ENCODE peak calls at places on chromosome 13, in ten cellular contexts. One of them, this sample, is unnamed.

GRCh38 chr13:51243832-51244231 is 21.6 kb downstream of the FAM124A start:
- DNase-seq in NB4: no peak
- DNase-seq in myocyte: no peak
- DNase-seq in AG09309: no peak
- DNase-seq in heart right ventricle: no peak
- DNase-seq in NCI-H2081 treated with DMSO at 0.1 percent for 48 hours: no peak
- DNase-seq in stimulated activated CD4-positive, alpha-beta T cell treated with anti-CD3 and anti-CD28 coated beads, Interleukin-15, amount 100 ng/mL, for 1 hour: no peak
- DNase-seq in NCI-H187: no peak
- DNase-seq in lower lobe of right lung: no peak
- DNase-seq in epithelial cell of esophagus: no peak
- DNase-seq in this sample: no peak

GRCh38 chr13:21898461-21898860 is 227.6 kb downstream of the FGF9 start:
- DNase-seq in NCI-H187: no peak
- DNase-seq in myocyte: no peak
- DNase-seq in epithelial cell of esophagus: no peak
- DNase-seq in NCI-H2081 treated with DMSO at 0.1 percent for 48 hours: no peak
- DNase-seq in heart right ventricle: no peak
- DNase-seq in NB4: no peak
- DNase-seq in AG09309: no peak
- DNase-seq in lower lobe of right lung: no peak
- DNase-seq in stimulated activated CD4-positive, alpha-beta T cell treated with anti-CD3 and anti-CD28 coated beads, Interleukin-15, amount 100 ng/mL, for 1 hour: no peak
- DNase-seq in this sample: no peak

GRCh38 chr13:24802074-24802473 is 38.1 kb downstream of the RNF17 start:
- DNase-seq in heart right ventricle: no peak
- DNase-seq in NCI-H187: no peak
- DNase-seq in lower lobe of right lung: no peak
- DNase-seq in stimulated activated CD4-positive, alpha-beta T cell treated with anti-CD3 and anti-CD28 coated beads, Interleukin-15, amount 100 ng/mL, for 1 hour: no peak
- DNase-seq in AG09309: no peak
- DNase-seq in NB4: peak
- DNase-seq in myocyte: peak
- DNase-seq in NCI-H2081 treated with DMSO at 0.1 percent for 48 hours: no peak
- DNase-seq in epithelial cell of esophagus: peak
- DNase-seq in this sample: no peak

GRCh38 chr13:96011291-96011875 is 41.8 kb downstream of the UGGT2 start:
- DNase-seq in lower lobe of right lung: no peak
- DNase-seq in epithelial cell of esophagus: no peak
- DNase-seq in NCI-H187: no peak
- DNase-seq in myocyte: no peak
- DNase-seq in heart right ventricle: no peak
- DNase-seq in AG09309: no peak
- DNase-seq in stimulated activated CD4-positive, alpha-beta T cell treated with anti-CD3 and anti-CD28 coated beads, Interleukin-15, amount 100 ng/mL, for 1 hour: no peak
- DNase-seq in NB4: no peak
- DNase-seq in NCI-H2081 treated with DMSO at 0.1 percent for 48 hours: no peak
- DNase-seq in this sample: no peak

GRCh38 chr13:76349700-76350099 is 536.5 kb downstream of the KCTD12 start:
- DNase-seq in NCI-H187: no peak
- DNase-seq in NB4: no peak
- DNase-seq in stimulated activated CD4-positive, alpha-beta T cell treated with anti-CD3 and anti-CD28 coated beads, Interleukin-15, amount 100 ng/mL, for 1 hour: no peak
- DNase-seq in epithelial cell of esophagus: no peak
- DNase-seq in NCI-H2081 treated with DMSO at 0.1 percent for 48 hours: no peak
- DNase-seq in myocyte: peak
- DNase-seq in lower lobe of right lung: no peak
- DNase-seq in AG09309: no peak
- DNase-seq in heart right ventricle: no peak
- DNase-seq in this sample: no peak

GRCh38 chr13:113468461-113469147 is 15.3 kb upstream of the ADPRHL1 start:
- DNase-seq in NB4: no peak
- DNase-seq in stimulated activated CD4-positive, alpha-beta T cell treated with anti-CD3 and anti-CD28 coated beads, Interleukin-15, amount 100 ng/mL, for 1 hour: no peak
- DNase-seq in NCI-H187: no peak
- DNase-seq in myocyte: no peak
- DNase-seq in epithelial cell of esophagus: no peak
- DNase-seq in heart right ventricle: no peak
- DNase-seq in NCI-H2081 treated with DMSO at 0.1 percent for 48 hours: no peak
- DNase-seq in lower lobe of right lung: no peak
- DNase-seq in AG09309: no peak
- DNase-seq in this sample: no peak

GRCh38 chr13:47211106-47211505 is 314.3 kb upstream of the HTR2A start:
- DNase-seq in AG09309: no peak
- DNase-seq in epithelial cell of esophagus: peak
- DNase-seq in NCI-H2081 treated with DMSO at 0.1 percent for 48 hours: no peak
- DNase-seq in heart right ventricle: no peak
- DNase-seq in lower lobe of right lung: no peak
- DNase-seq in stimulated activated CD4-positive, alpha-beta T cell treated with anti-CD3 and anti-CD28 coated beads, Interleukin-15, amount 100 ng/mL, for 1 hour: no peak
- DNase-seq in NB4: no peak
- DNase-seq in NCI-H187: no peak
- DNase-seq in myocyte: no peak
- DNase-seq in this sample: no peak

GRCh38 chr13:45500492-45501174 is 35.9 kb downstream of the COG3 start:
- DNase-seq in AG09309: peak
- DNase-seq in stimulated activated CD4-positive, alpha-beta T cell treated with anti-CD3 and anti-CD28 coated beads, Interleukin-15, amount 100 ng/mL, for 1 hour: no peak
- DNase-seq in epithelial cell of esophagus: peak
- DNase-seq in heart right ventricle: no peak
- DNase-seq in NCI-H187: no peak
- DNase-seq in NB4: peak
- DNase-seq in lower lobe of right lung: no peak
- DNase-seq in NCI-H2081 treated with DMSO at 0.1 percent for 48 hours: no peak
- DNase-seq in myocyte: peak
- DNase-seq in this sample: no peak

GRCh38 chr13:26949701-26950345 is 189.2 kb upstream of the GPR12 start:
- DNase-seq in AG09309: no peak
- DNase-seq in heart right ventricle: no peak
- DNase-seq in lower lobe of right lung: no peak
- DNase-seq in NCI-H2081 treated with DMSO at 0.1 percent for 48 hours: no peak
- DNase-seq in stimulated activated CD4-positive, alpha-beta T cell treated with anti-CD3 and anti-CD28 coated beads, Interleukin-15, amount 100 ng/mL, for 1 hour: no peak
- DNase-seq in myocyte: no peak
- DNase-seq in epithelial cell of esophagus: no peak
- DNase-seq in NB4: no peak
- DNase-seq in NCI-H187: no peak
- DNase-seq in this sample: no peak